ENCODE peak calls at places on chromosome 2, in eight cellular contexts. K, C, X, D, A, I, H and Z are unnamed samples.

GRCh38 chr2:207474871-207475485 is 54.8 kb upstream of the CREB1 start:
- DNase-seq in A (peak; percentile 60), X (peak; percentile 57), H (peak; percentile 81), I (peak; percentile 73), C (no peak), D (peak; percentile 76), K (no peak), Z (peak; percentile 51)

GRCh38 chr2:217166241-217166640 is 306.4 kb upstream of the TNP1 start:
- DNase-seq in D (peak; percentile 80), A (peak; percentile 60), X (peak; percentile 14), C (no peak), K (no peak), I (peak; percentile 60), H (peak; percentile 65), Z (peak; percentile 63)

GRCh38 chr2:20526146-20526545 is 79.3 kb downstream of the RHOB start:
- DNase-seq in I (peak; percentile 57), C (no peak), A (no peak), X (no peak), D (no peak), H (no peak), K (no peak), Z (no peak)

GRCh38 chr2:27255660-27256059 is 7.2 kb downstream of the SLC30A3 start:
- DNase-seq in D (no peak), K (no peak), C (no peak), X (no peak), H (peak; percentile 52), I (no peak), A (no peak), Z (peak; percentile 23)

GRCh38 chr2:66440692-66441091 is 5.8 kb downstream of the MEIS1 start:
- DNase-seq in K (no peak), C (peak; percentile 55), A (no peak), I (no peak), D (peak; percentile 80), X (no peak), H (peak; percentile 53), Z (peak; percentile 74)

GRCh38 chr2:73979686-73980085 is 5.0 kb upstream of the TET3 start:
- DNase-seq in D (no peak), A (peak; percentile 42), K (no peak), C (no peak), H (peak; percentile 90), X (no peak), I (peak; percentile 72), Z (peak; percentile 87)

GRCh38 chr2:127637725-127638252 is 8.2 kb upstream of the GPR17 start:
- DNase-seq in D (no peak), C (peak; percentile 88), A (peak; percentile 51), X (no peak), I (peak; percentile 80), H (peak; percentile 74), K (no peak), Z (peak; percentile 75)

GRCh38 chr2:119408221-119408619 is 23.4 kb upstream of the TMEM37 start:
- DNase-seq in C (no peak), D (no peak), H (no peak), X (no peak), K (no peak), I (no peak), A (no peak), Z (no peak)

GRCh38 chr2:168510125-168510756 is 54.2 kb downstream of the CERS6 start:
- DNase-seq in A (no peak), I (no peak), H (no peak), C (no peak), K (no peak), D (no peak), X (no peak), Z (no peak)

GRCh38 chr2:105179469-105180372 is 61.8 kb upstream of the GPR45 start:
- DNase-seq in A (peak; percentile 86), C (no peak), K (peak; percentile 54), X (no peak), H (peak; percentile 80), D (peak; percentile 45), I (peak; percentile 77), Z (peak; percentile 64)

GRCh38 chr2:201839727-201840126 is 33.4 kb downstream of the CDK15 start:
- DNase-seq in C (no peak), A (no peak), I (no peak), H (peak; percentile 31), K (no peak), X (no peak), D (no peak), Z (peak; percentile 53)

GRCh38 chr2:10343658-10344057 is 41.0 kb downstream of the HPCAL1 start:
- DNase-seq in I (no peak), X (no peak), C (peak; percentile 41), K (no peak), A (no peak), H (no peak), D (no peak), Z (no peak)

GRCh38 chr2:5695641-5696350 is 3.6 kb downstream of the SOX11 start:
- DNase-seq in I (no peak), A (no peak), H (peak; percentile 14), X (peak; percentile 91), C (no peak), K (no peak), D (peak; percentile 76), Z (no peak)

GRCh38 chr2:121828281-121828731 is 72.9 kb downstream of the TSN start:
- DNase-seq in C (no peak), I (no peak), D (no peak), X (no peak), H (no peak), K (no peak), A (no peak), Z (no peak)

GRCh38 chr2:217988014-217988839 is 14.6 kb downstream of the TNS1 start:
- DNase-seq in I (peak; percentile 75), K (peak; percentile 81), D (peak; percentile 85), A (peak; percentile 56), X (peak; percentile 58), C (peak; percentile 87), H (peak; percentile 80), Z (no peak)

GRCh38 chr2:188598551-188598950 is 306.9 kb downstream of the GULP1 start:
- DNase-seq in C (no peak), I (no peak), K (no peak), X (no peak), H (peak; percentile 31), D (no peak), A (peak; percentile 48), Z (no peak)

GRCh38 chr2:160574472-160575140 is 81.0 kb upstream of the RBMS1 start:
- DNase-seq in I (peak; percentile 64), K (no peak), A (peak; percentile 65), H (peak; percentile 81), D (no peak), C (no peak), X (no peak), Z (peak; percentile 86)

DNA sequence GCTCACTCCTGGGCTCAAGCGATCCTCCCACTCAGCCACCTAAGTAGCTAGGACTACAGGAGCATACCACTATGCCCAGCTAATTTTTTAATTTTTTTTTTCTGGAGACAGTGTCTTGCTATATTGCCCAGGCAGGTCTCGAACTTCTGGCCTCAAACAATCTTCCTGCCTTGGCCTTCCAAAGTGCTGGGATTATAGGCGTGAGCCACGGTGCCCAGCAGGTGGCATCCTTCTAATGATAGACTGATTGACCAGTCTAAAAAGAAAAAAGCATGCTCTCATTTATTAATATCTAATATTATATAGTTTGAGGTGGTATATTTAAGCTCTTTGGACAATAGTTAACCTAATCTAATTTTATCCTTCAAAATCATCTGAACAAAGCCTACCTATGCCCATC is 198.6 kb downstream of the CAMKMT start:
- DNase-seq in A (peak; percentile 35), D (no peak), X (no peak), C (no peak), H (no peak), I (peak; percentile 28), K (no peak), Z (no peak)
- TF ChIP-seq CTCF in A (peak; percentile 35), D (peak; percentile 41), X (peak; percentile 67), C (peak; percentile 34), H (peak; percentile 28), I (peak; percentile 33), K (no peak), Z (peak; percentile 15)

GRCh38 chr2:63992061-63992685 is 27.1 kb downstream of the VPS54 start:
- DNase-seq in A (no peak), D (no peak), K (no peak), I (no peak), X (no peak), H (no peak), C (no peak), Z (no peak)

GRCh38 chr2:63983986-63984605 is 35.1 kb downstream of the VPS54 start:
- DNase-seq in A (peak; percentile 23), C (no peak), D (no peak), H (no peak), X (no peak), I (peak; percentile 38), K (no peak), Z (peak; percentile 5)

GRCh38 chr2:63984606-63985359 is 34.4 kb downstream of the VPS54 start:
- DNase-seq in I (no peak), D (no peak), A (peak; percentile 51), H (no peak), X (no peak), K (no peak), C (no peak), Z (no peak)

GRCh38 chr2:63993871-63994270 is 25.4 kb downstream of the VPS54 start:
- DNase-seq in A (no peak), I (no peak), X (no peak), H (no peak), D (no peak), K (no peak), C (no peak), Z (no peak)

GRCh38 chr2:63990072-63990471 is 29.2 kb downstream of the VPS54 start:
- DNase-seq in I (no peak), A (no peak), H (no peak), C (no peak), X (no peak), D (no peak), K (no peak), Z (no peak)
- H3K4me3 ChIP-seq in I (no peak overlapping the region), A (no peak overlapping the region), H (no peak overlapping the region), C (no peak overlapping the region), X (no peak overlapping the region), D (no peak overlapping the region), K (no peak overlapping the region), Z (no peak overlapping the region)

GRCh38 chr2:241204010-241204384 is 15.5 kb downstream of the ANO7 start:
- DNase-seq in X (no peak), H (no peak), D (no peak), K (no peak), C (no peak), I (no peak), A (no peak), Z (no peak)
- TF ChIP-seq CTCF in X (no peak), H (no peak), D (no peak), K (no peak), C (no peak), I (no peak), A (no peak), Z (no peak)

DNA sequence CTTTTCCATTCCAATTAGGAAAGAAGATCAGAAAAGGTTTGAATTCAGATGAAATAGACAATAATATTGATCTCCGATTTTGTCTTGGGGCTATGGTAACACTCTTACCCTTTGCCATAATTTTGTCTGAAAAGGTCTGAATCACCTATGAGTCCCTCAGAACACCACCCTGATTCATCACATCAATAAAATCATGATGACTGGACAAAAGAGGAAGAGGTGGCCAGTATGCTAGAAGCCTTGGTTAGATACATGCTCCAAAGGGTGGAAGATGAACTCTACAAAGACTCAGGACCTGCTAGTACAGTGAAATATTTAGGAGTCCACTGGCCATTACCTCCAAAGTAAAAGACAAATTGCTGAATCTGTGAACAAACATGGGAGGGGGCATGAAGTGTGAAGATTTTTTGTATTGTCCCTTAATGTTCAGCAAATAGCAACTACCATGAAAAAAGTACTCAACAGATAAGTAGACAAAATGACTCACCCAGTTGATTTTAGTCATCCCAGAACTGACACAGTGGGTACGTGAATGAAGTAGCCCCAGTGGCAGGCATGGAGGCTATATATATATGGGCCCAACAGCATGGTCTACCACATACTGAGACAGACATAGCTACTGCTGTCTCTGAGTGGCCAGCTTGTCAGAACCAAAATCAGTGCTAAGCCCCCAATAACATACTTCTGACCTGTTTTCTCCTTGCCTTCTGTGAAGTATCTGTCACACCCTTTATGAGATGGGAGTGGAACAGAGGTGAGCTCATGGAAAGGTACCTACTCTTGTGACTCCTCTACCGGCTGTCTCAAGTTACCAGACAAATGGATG is 36.5 kb upstream of the GLS start:
- DNase-seq in A (peak; percentile 83), D (no peak), I (peak; percentile 16), H (no peak), K (no peak), C (no peak), X (no peak), Z (peak; percentile 52)
- H3K4me3 ChIP-seq in A (peak overlapping the region; percentile 3), D (no peak overlapping the region), I (no peak overlapping the region), H (no peak overlapping the region), K (no peak overlapping the region), C (no peak overlapping the region), X (no peak overlapping the region), Z (no peak overlapping the region)